ENCODE peak calls at places on chromosomes 12 and 14, in five cellular contexts. One of them, this sample, is unnamed.
A peak's percentile ranks its signal among the peaks of the same experiment; 100 is the strongest.

GRCh38 chr14:95314609-95315008 is 5.1 kb downstream of the CLMN start:
- DNase-seq in ovary: no peak
- DNase-seq in NCI-H510A treated with DMSO at 0.1 percent for 48 hours: no peak
- DNase-seq in DND-41: no peak
- DNase-seq in activated CD4-positive, alpha-beta T cell treated with anti-CD3 and anti-CD28 coated beads for 48 hours: peak; percentile 70
- DNase-seq in this sample: no peak

GRCh38 chr14:61489932-61490331 is 168.6 kb downstream of the PRKCH start:
- DNase-seq in DND-41: no peak
- DNase-seq in ovary: no peak
- DNase-seq in activated CD4-positive, alpha-beta T cell treated with anti-CD3 and anti-CD28 coated beads for 48 hours: no peak
- DNase-seq in NCI-H510A treated with DMSO at 0.1 percent for 48 hours: no peak
- DNase-seq in this sample: no peak

GRCh38 chr14:95200404-95200803 is 43.1 kb upstream of the DICER1 start:
- DNase-seq in ovary: no peak
- DNase-seq in DND-41: no peak
- DNase-seq in NCI-H510A treated with DMSO at 0.1 percent for 48 hours: peak; percentile 89
- DNase-seq in activated CD4-positive, alpha-beta T cell treated with anti-CD3 and anti-CD28 coated beads for 48 hours: no peak
- DNase-seq in this sample: peak; percentile 100

GRCh38 chr12:48764521-48764920 is 24.4 kb downstream of the ADCY6 start:
- DNase-seq in DND-41: no peak
- DNase-seq in NCI-H510A treated with DMSO at 0.1 percent for 48 hours: no peak
- DNase-seq in activated CD4-positive, alpha-beta T cell treated with anti-CD3 and anti-CD28 coated beads for 48 hours: no peak
- DNase-seq in ovary: no peak
- DNase-seq in this sample: no peak

GRCh38 chr14:85195872-85196477 is 334.0 kb upstream of the FLRT2 start:
- DNase-seq in ovary: no peak
- DNase-seq in DND-41: no peak
- DNase-seq in activated CD4-positive, alpha-beta T cell treated with anti-CD3 and anti-CD28 coated beads for 48 hours: no peak
- DNase-seq in NCI-H510A treated with DMSO at 0.1 percent for 48 hours: no peak
- DNase-seq in this sample: no peak

GRCh38 chr14:94823556-94824341 is 53.8 kb upstream of the GSC start:
- DNase-seq in activated CD4-positive, alpha-beta T cell treated with anti-CD3 and anti-CD28 coated beads for 48 hours: no peak
- DNase-seq in ovary: no peak
- DNase-seq in DND-41: peak; percentile 55
- DNase-seq in NCI-H510A treated with DMSO at 0.1 percent for 48 hours: peak; percentile 51
- DNase-seq in this sample: no peak

GRCh38 chr12:10632226-10632625 is 18.8 kb upstream of the MAGOHB start:
- DNase-seq in activated CD4-positive, alpha-beta T cell treated with anti-CD3 and anti-CD28 coated beads for 48 hours: no peak
- DNase-seq in NCI-H510A treated with DMSO at 0.1 percent for 48 hours: no peak
- DNase-seq in ovary: no peak
- DNase-seq in DND-41: no peak
- DNase-seq in this sample: no peak

GRCh38 chr12:104340177-104340576 is 36.6 kb downstream of the EID3 start:
- DNase-seq in NCI-H510A treated with DMSO at 0.1 percent for 48 hours: no peak
- DNase-seq in activated CD4-positive, alpha-beta T cell treated with anti-CD3 and anti-CD28 coated beads for 48 hours: no peak
- DNase-seq in ovary: no peak
- DNase-seq in DND-41: no peak
- DNase-seq in this sample: no peak

GRCh38 chr14:105879503-105879866 is 353.1 kb downstream of the TMEM121 start:
- DNase-seq in activated CD4-positive, alpha-beta T cell treated with anti-CD3 and anti-CD28 coated beads for 48 hours: no peak
- DNase-seq in DND-41: no peak
- DNase-seq in NCI-H510A treated with DMSO at 0.1 percent for 48 hours: no peak
- DNase-seq in ovary: peak; percentile 3
- DNase-seq in this sample: no peak

GRCh38 chr12:13222076-13222475 is 25.6 kb downstream of the EMP1 start:
- DNase-seq in DND-41: no peak
- DNase-seq in activated CD4-positive, alpha-beta T cell treated with anti-CD3 and anti-CD28 coated beads for 48 hours: no peak
- DNase-seq in NCI-H510A treated with DMSO at 0.1 percent for 48 hours: no peak
- DNase-seq in ovary: no peak
- DNase-seq in this sample: peak; percentile 55

GRCh38 chr14:68783408-68784297 is 9.2 kb downstream of the ZFP36L1 start:
- DNase-seq in ovary: no peak
- DNase-seq in NCI-H510A treated with DMSO at 0.1 percent for 48 hours: no peak
- DNase-seq in activated CD4-positive, alpha-beta T cell treated with anti-CD3 and anti-CD28 coated beads for 48 hours: no peak
- DNase-seq in DND-41: no peak
- DNase-seq in this sample: no peak

GRCh38 chr12:45415393-45415817 is 199.5 kb downstream of the ANO6 start:
- DNase-seq in ovary: no peak
- DNase-seq in DND-41: no peak
- DNase-seq in NCI-H510A treated with DMSO at 0.1 percent for 48 hours: no peak
- DNase-seq in activated CD4-positive, alpha-beta T cell treated with anti-CD3 and anti-CD28 coated beads for 48 hours: peak; percentile 56
- DNase-seq in this sample: no peak

GRCh38 chr14:104048758-104049496 is 36.6 kb upstream of the ASPG start:
- DNase-seq in activated CD4-positive, alpha-beta T cell treated with anti-CD3 and anti-CD28 coated beads for 48 hours: no peak
- DNase-seq in NCI-H510A treated with DMSO at 0.1 percent for 48 hours: no peak
- DNase-seq in DND-41: no peak
- DNase-seq in ovary: no peak
- DNase-seq in this sample: peak; percentile 56

GRCh38 chr12:69553626-69554248 is 31.5 kb upstream of the CCT2 start:
- DNase-seq in DND-41: no peak
- DNase-seq in NCI-H510A treated with DMSO at 0.1 percent for 48 hours: peak; percentile 82
- DNase-seq in ovary: no peak
- DNase-seq in activated CD4-positive, alpha-beta T cell treated with anti-CD3 and anti-CD28 coated beads for 48 hours: no peak
- DNase-seq in this sample: peak; percentile 49

GRCh38 chr14:102491786-102492522 is 17.6 kb downstream of the ANKRD9 start:
- DNase-seq in ovary: no peak
- DNase-seq in NCI-H510A treated with DMSO at 0.1 percent for 48 hours: no peak
- DNase-seq in activated CD4-positive, alpha-beta T cell treated with anti-CD3 and anti-CD28 coated beads for 48 hours: no peak
- DNase-seq in DND-41: no peak
- DNase-seq in this sample: no peak

GRCh38 chr12:106106129-106106566 is 32.6 kb downstream of the NUAK1 start:
- DNase-seq in ovary: no peak
- DNase-seq in activated CD4-positive, alpha-beta T cell treated with anti-CD3 and anti-CD28 coated beads for 48 hours: no peak
- DNase-seq in NCI-H510A treated with DMSO at 0.1 percent for 48 hours: no peak
- DNase-seq in DND-41: no peak
- DNase-seq in this sample: peak; percentile 69

GRCh38 chr14:68768316-68768715 is 24.6 kb downstream of the ZFP36L1 start:
- DNase-seq in DND-41: no peak
- DNase-seq in ovary: no peak
- DNase-seq in activated CD4-positive, alpha-beta T cell treated with anti-CD3 and anti-CD28 coated beads for 48 hours: no peak
- DNase-seq in NCI-H510A treated with DMSO at 0.1 percent for 48 hours: no peak
- DNase-seq in this sample: no peak

GRCh38 chr12:93526786-93527428 is 45.6 kb upstream of the SOCS2 start:
- DNase-seq in ovary: no peak
- DNase-seq in activated CD4-positive, alpha-beta T cell treated with anti-CD3 and anti-CD28 coated beads for 48 hours: no peak
- DNase-seq in DND-41: no peak
- DNase-seq in NCI-H510A treated with DMSO at 0.1 percent for 48 hours: no peak
- DNase-seq in this sample: peak; percentile 33

GRCh38 chr12:131205534-131205933 is 251.8 kb downstream of the ADGRD1 start:
- DNase-seq in activated CD4-positive, alpha-beta T cell treated with anti-CD3 and anti-CD28 coated beads for 48 hours: no peak
- DNase-seq in DND-41: no peak
- DNase-seq in NCI-H510A treated with DMSO at 0.1 percent for 48 hours: no peak
- DNase-seq in ovary: no peak
- DNase-seq in this sample: no peak

GRCh38 chr12:28925726-28926376 is 223.2 kb upstream of the FAR2 start:
- DNase-seq in DND-41: no peak
- DNase-seq in activated CD4-positive, alpha-beta T cell treated with anti-CD3 and anti-CD28 coated beads for 48 hours: no peak
- DNase-seq in ovary: no peak
- DNase-seq in NCI-H510A treated with DMSO at 0.1 percent for 48 hours: no peak
- DNase-seq in this sample: no peak

GRCh38 chr14:26707234-26707633 is 109.4 kb upstream of the NOVA1 start:
- DNase-seq in ovary: no peak
- DNase-seq in DND-41: no peak
- DNase-seq in activated CD4-positive, alpha-beta T cell treated with anti-CD3 and anti-CD28 coated beads for 48 hours: no peak
- DNase-seq in NCI-H510A treated with DMSO at 0.1 percent for 48 hours: no peak
- DNase-seq in this sample: no peak

GRCh38 chr12:25557830-25558436 is 4.8 kb upstream of the LMNTD1 start:
- DNase-seq in ovary: no peak
- DNase-seq in DND-41: peak; percentile 4
- DNase-seq in NCI-H510A treated with DMSO at 0.1 percent for 48 hours: peak; percentile 17
- DNase-seq in activated CD4-positive, alpha-beta T cell treated with anti-CD3 and anti-CD28 coated beads for 48 hours: peak; percentile 20
- DNase-seq in this sample: no peak

GRCh38 chr14:71472281-71472960 is 459.8 kb upstream of the RGS6 start:
- DNase-seq in NCI-H510A treated with DMSO at 0.1 percent for 48 hours: no peak
- DNase-seq in DND-41: no peak
- DNase-seq in activated CD4-positive, alpha-beta T cell treated with anti-CD3 and anti-CD28 coated beads for 48 hours: no peak
- DNase-seq in ovary: no peak
- DNase-seq in this sample: no peak

GRCh38 chr12:3995276-3995675 is 122.1 kb upstream of the PARP11 start:
- DNase-seq in ovary: no peak
- DNase-seq in NCI-H510A treated with DMSO at 0.1 percent for 48 hours: no peak
- DNase-seq in DND-41: no peak
- DNase-seq in activated CD4-positive, alpha-beta T cell treated with anti-CD3 and anti-CD28 coated beads for 48 hours: no peak
- DNase-seq in this sample: no peak

GRCh38 chr12:7628401-7628961 is 37.2 kb downstream of the APOBEC1 start:
- DNase-seq in NCI-H510A treated with DMSO at 0.1 percent for 48 hours: no peak
- DNase-seq in activated CD4-positive, alpha-beta T cell treated with anti-CD3 and anti-CD28 coated beads for 48 hours: no peak
- DNase-seq in ovary: no peak
- DNase-seq in DND-41: no peak
- DNase-seq in this sample: no peak

GRCh38 chr12:23098110-23099049 is 473.4 kb downstream of the ETNK1 start:
- DNase-seq in DND-41: no peak
- DNase-seq in NCI-H510A treated with DMSO at 0.1 percent for 48 hours: no peak
- DNase-seq in ovary: no peak
- DNase-seq in activated CD4-positive, alpha-beta T cell treated with anti-CD3 and anti-CD28 coated beads for 48 hours: no peak
- DNase-seq in this sample: no peak

GRCh38 chr14:58637391-58638230 is at the start of gene DACT1:
- DNase-seq in DND-41: no peak
- DNase-seq in ovary: peak; percentile 85
- DNase-seq in NCI-H510A treated with DMSO at 0.1 percent for 48 hours: peak; percentile 33
- DNase-seq in activated CD4-positive, alpha-beta T cell treated with anti-CD3 and anti-CD28 coated beads for 48 hours: peak; percentile 74
- DNase-seq in this sample: peak; percentile 44

GRCh38 chr12:109264095-109264942 is 44.8 kb downstream of the FOXN4 start:
- DNase-seq in DND-41: peak; percentile 52
- DNase-seq in ovary: peak; percentile 77
- DNase-seq in activated CD4-positive, alpha-beta T cell treated with anti-CD3 and anti-CD28 coated beads for 48 hours: peak; percentile 76
- DNase-seq in NCI-H510A treated with DMSO at 0.1 percent for 48 hours: peak; percentile 82
- DNase-seq in this sample: no peak

GRCh38 chr14:35878272-35879140 is 52.4 kb downstream of the BRMS1L start:
- DNase-seq in DND-41: no peak
- DNase-seq in NCI-H510A treated with DMSO at 0.1 percent for 48 hours: no peak
- DNase-seq in ovary: peak; percentile 31
- DNase-seq in activated CD4-positive, alpha-beta T cell treated with anti-CD3 and anti-CD28 coated beads for 48 hours: no peak
- DNase-seq in this sample: no peak

GRCh38 chr12:102419094-102419764 is 61.1 kb downstream of the IGF1 start:
- DNase-seq in NCI-H510A treated with DMSO at 0.1 percent for 48 hours: no peak
- DNase-seq in DND-41: no peak
- DNase-seq in ovary: no peak
- DNase-seq in activated CD4-positive, alpha-beta T cell treated with anti-CD3 and anti-CD28 coated beads for 48 hours: no peak
- DNase-seq in this sample: no peak

GRCh38 chr12:130064999-130065398 is 97.3 kb upstream of the FZD10 start:
- DNase-seq in DND-41: no peak
- DNase-seq in activated CD4-positive, alpha-beta T cell treated with anti-CD3 and anti-CD28 coated beads for 48 hours: no peak
- DNase-seq in ovary: no peak
- DNase-seq in NCI-H510A treated with DMSO at 0.1 percent for 48 hours: no peak
- DNase-seq in this sample: no peak

GRCh38 chr14:68199465-68200145 is 380.0 kb downstream of the RAD51B start:
- DNase-seq in DND-41: no peak
- DNase-seq in NCI-H510A treated with DMSO at 0.1 percent for 48 hours: no peak
- DNase-seq in activated CD4-positive, alpha-beta T cell treated with anti-CD3 and anti-CD28 coated beads for 48 hours: no peak
- DNase-seq in ovary: peak; percentile 38
- DNase-seq in this sample: no peak

GRCh38 chr14:59245809-59246295 is 57.4 kb downstream of the DAAM1 start:
- DNase-seq in ovary: no peak
- DNase-seq in activated CD4-positive, alpha-beta T cell treated with anti-CD3 and anti-CD28 coated beads for 48 hours: no peak
- DNase-seq in NCI-H510A treated with DMSO at 0.1 percent for 48 hours: no peak
- DNase-seq in DND-41: no peak
- DNase-seq in this sample: no peak

GRCh38 chr14:20684662-20685456 is 499 bp downstream of the RNASE4 start:
- DNase-seq in DND-41: no peak
- DNase-seq in activated CD4-positive, alpha-beta T cell treated with anti-CD3 and anti-CD28 coated beads for 48 hours: no peak
- DNase-seq in NCI-H510A treated with DMSO at 0.1 percent for 48 hours: no peak
- DNase-seq in ovary: peak; percentile 60
- DNase-seq in this sample: no peak

GRCh38 chr12:100935929-100936328 is 141.4 kb downstream of the ANO4 start:
- DNase-seq in ovary: no peak
- DNase-seq in NCI-H510A treated with DMSO at 0.1 percent for 48 hours: no peak
- DNase-seq in activated CD4-positive, alpha-beta T cell treated with anti-CD3 and anti-CD28 coated beads for 48 hours: no peak
- DNase-seq in DND-41: no peak
- DNase-seq in this sample: no peak

GRCh38 chr12:7162691-7163114 is 26.8 kb upstream of the PEX5 start:
- DNase-seq in activated CD4-positive, alpha-beta T cell treated with anti-CD3 and anti-CD28 coated beads for 48 hours: peak; percentile 57
- DNase-seq in ovary: no peak
- DNase-seq in DND-41: no peak
- DNase-seq in NCI-H510A treated with DMSO at 0.1 percent for 48 hours: peak; percentile 64
- DNase-seq in this sample: peak; percentile 70

GRCh38 chr14:102516531-102517411 is 7.2 kb upstream of the ANKRD9 start:
- DNase-seq in activated CD4-positive, alpha-beta T cell treated with anti-CD3 and anti-CD28 coated beads for 48 hours: peak; percentile 69
- DNase-seq in DND-41: peak; percentile 64
- DNase-seq in ovary: peak; percentile 65
- DNase-seq in NCI-H510A treated with DMSO at 0.1 percent for 48 hours: peak; percentile 20
- DNase-seq in this sample: no peak

GRCh38 chr14:36524874-36525745 is 5.1 kb upstream of the NKX2-1 start:
- DNase-seq in activated CD4-positive, alpha-beta T cell treated with anti-CD3 and anti-CD28 coated beads for 48 hours: peak; percentile 62
- DNase-seq in NCI-H510A treated with DMSO at 0.1 percent for 48 hours: peak; percentile 88
- DNase-seq in ovary: no peak
- DNase-seq in DND-41: no peak
- DNase-seq in this sample: no peak

GRCh38 chr14:72594099-72594901 is 299.6 kb downstream of the DPF3 start:
- DNase-seq in NCI-H510A treated with DMSO at 0.1 percent for 48 hours: no peak
- DNase-seq in activated CD4-positive, alpha-beta T cell treated with anti-CD3 and anti-CD28 coated beads for 48 hours: peak; percentile 33
- DNase-seq in ovary: no peak
- DNase-seq in DND-41: peak; percentile 74
- DNase-seq in this sample: no peak